ENCODE peak calls at places on chromosomes 4 and X, in six cellular contexts. B, O, G, H, W and L are unnamed samples.
A peak's percentile ranks its signal among the peaks of the same experiment; 100 is the strongest.

GRCh38 chr4:77538144-77538543 is 67.5 kb upstream of the CXCL13 start:
- DNase-seq in W (no peak), O (no peak), G (no peak), B (no peak), H (peak; percentile 6), L (no peak)

GRCh38 chrX:15245896-15246295 is 24.0 kb downstream of the ASB9 start:
- DNase-seq in H (no peak), G (no peak), B (no peak), W (no peak), O (no peak), L (no peak)

GRCh38 chrX:153595859-153596857 is 2.8 kb downstream of the CCNQ start:
- DNase-seq in G (no peak), W (no peak), B (no peak), O (no peak), H (no peak), L (no peak)

GRCh38 chr4:858136-858535 is 32.2 kb upstream of the CPLX1 start:
- DNase-seq in B (no peak), G (no peak), W (no peak), H (no peak), O (no peak), L (no peak)

GRCh38 chr4:174324725-174325124 is 41.0 kb downstream of the CEP44 start:
- DNase-seq in B (no peak), G (no peak), H (no peak), O (no peak), W (no peak), L (no peak)

GRCh38 chrX:87663421-87663820 is 145.8 kb downstream of the KLHL4 start:
- DNase-seq in B (no peak), W (no peak), O (no peak), H (no peak), G (no peak), L (no peak)

GRCh38 chr4:182805606-182806149 is 111.5 kb downstream of the DCTD start:
- DNase-seq in G (no peak), H (no peak), B (no peak), O (no peak), W (no peak), L (no peak)

GRCh38 chrX:146090732-146091131 is 273.1 kb downstream of the SLITRK2 start:
- DNase-seq in W (no peak), G (no peak), B (no peak), O (no peak), H (no peak), L (no peak)

GRCh38 chr4:54930226-54930625 is 195.2 kb downstream of the KDR start:
- DNase-seq in O (no peak), W (no peak), H (no peak), G (no peak), B (no peak), L (no peak)

GRCh38 chr4:80036949-80037348 is 36.1 kb downstream of the ANTXR2 start:
- DNase-seq in W (no peak), H (no peak), G (peak; percentile 32), O (no peak), B (no peak), L (no peak)

GRCh38 chr4:10102193-10102980 is 14.2 kb downstream of the WDR1 start:
- DNase-seq in B (no peak), W (no peak), G (no peak), O (no peak), H (no peak), L (no peak)

GRCh38 chrX:55135171-55135570 is 46.4 kb downstream of the PAGE2 start:
- DNase-seq in G (peak; percentile 21), W (no peak), O (no peak), B (peak; percentile 73), H (peak; percentile 7), L (no peak)

GRCh38 chr4:183848762-183849161 is 56.3 kb upstream of the STOX2 start:
- DNase-seq in O (no peak), W (no peak), H (no peak), B (no peak), G (no peak), L (no peak)

GRCh38 chr4:140497776-140498636 is at the start of gene MGAT4D:
- DNase-seq in O (peak; percentile 6), W (no peak), G (no peak), B (no peak), H (no peak), L (no peak)

GRCh38 chr4:129972257-129972656 is 876.3 kb downstream of the C4orf33 start:
- DNase-seq in B (no peak), W (no peak), O (no peak), H (no peak), G (no peak), L (no peak)

GRCh38 chr4:123824524-123824923 is 427.9 kb downstream of the SPRY1 start:
- DNase-seq in O (no peak), H (no peak), G (no peak), W (no peak), B (no peak), L (no peak)

GRCh38 chr4:40915318-40916217 is 165.8 kb downstream of the NSUN7 start:
- DNase-seq in H (no peak), G (no peak), W (no peak), O (no peak), B (no peak), L (no peak)

GRCh38 chr4:139957986-139958737 is 195.8 kb downstream of the MAML3 start:
- DNase-seq in B (no peak), G (no peak), O (no peak), W (no peak), H (no peak), L (no peak)

GRCh38 chr4:165715989-165716388 is 157.0 kb upstream of the TLL1 start:
- DNase-seq in W (no peak), O (no peak), G (no peak), H (no peak), B (no peak), L (no peak)

GRCh38 chr4:177596035-177596434 is 153.8 kb upstream of the AGA start:
- DNase-seq in O (no peak), H (peak; percentile 62), B (peak; percentile 60), W (no peak), G (peak; percentile 78), L (no peak)

GRCh38 chr4:41174444-41174843 is 39.9 kb downstream of the APBB2 start:
- DNase-seq in H (no peak), W (no peak), O (no peak), G (no peak), B (no peak), L (no peak)

GRCh38 chr4:144463236-144463635 is 182.7 kb upstream of the HHIP start:
- DNase-seq in H (no peak), G (no peak), B (no peak), O (no peak), W (no peak), L (no peak)

GRCh38 chrX:154036513-154036912 is 16.8 kb upstream of the IRAK1 start:
- DNase-seq in O (no peak), G (no peak), B (no peak), W (no peak), H (no peak), L (no peak)

GRCh38 chrX:114800719-114801118 is 216.7 kb downstream of the IL13RA2 start:
- DNase-seq in H (no peak), B (no peak), G (no peak), W (no peak), O (no peak), L (no peak)

GRCh38 chr4:150436598-150437370 is 145.2 kb upstream of the MAB21L2 start:
- DNase-seq in G (no peak), O (no peak), W (no peak), B (no peak), H (no peak), L (no peak)

DNA sequence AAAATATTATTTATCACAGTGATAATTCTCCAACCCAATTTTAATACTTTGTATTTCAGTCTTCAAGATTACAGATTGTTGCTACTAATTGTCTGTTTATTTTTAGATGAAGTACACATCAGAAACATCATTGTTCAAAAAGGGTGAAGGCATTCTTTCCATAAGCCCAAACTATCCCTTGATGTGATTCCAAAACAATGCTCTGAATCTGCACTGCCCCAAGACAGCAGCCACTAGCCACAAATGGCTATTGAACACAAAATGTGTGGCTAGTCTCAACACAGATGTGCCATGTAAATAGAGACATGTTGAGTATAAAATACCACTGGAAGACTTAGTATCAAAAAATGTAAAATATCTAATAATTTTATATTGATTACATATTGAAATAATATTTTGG is 150.7 kb upstream of the MAB21L2 start:
- DNase-seq in W (no peak), B (no peak), O (no peak), H (no peak), G (no peak), L (no peak)
- H3K4me3 ChIP-seq in W (no peak overlapping the region), B (no peak overlapping the region), O (no peak overlapping the region), H (no peak overlapping the region), G (no peak overlapping the region), L (no peak overlapping the region)

DNA sequence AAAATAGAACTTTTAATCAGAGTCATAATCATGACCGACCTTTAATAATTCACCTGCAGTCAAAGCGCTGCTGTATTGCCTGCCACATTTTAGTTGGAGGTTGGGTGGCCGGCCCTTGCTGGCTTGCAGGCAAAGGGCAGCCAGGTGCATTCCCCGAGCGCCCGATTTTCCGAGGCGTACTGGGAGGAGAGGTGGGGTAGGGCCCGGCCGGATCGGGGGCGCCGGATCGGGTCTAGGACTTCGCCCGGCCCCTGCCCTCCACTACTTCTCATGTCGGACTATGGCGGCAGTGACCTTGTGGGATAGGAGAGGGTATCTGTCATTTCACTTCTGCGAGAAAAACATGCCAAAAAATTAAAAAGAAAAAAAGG is 2.5 kb upstream of the RS1 start:
- DNase-seq in W (no peak), B (peak; percentile 52), G (peak; percentile 17), O (peak; percentile 5), H (peak; percentile 30), L (no peak)
- H3K27ac ChIP-seq in W (peak overlapping the region; percentile 50), B (peak overlapping the region; percentile 26), G (peak overlapping the region; percentile 63), O (peak overlapping the region; percentile 63), H (peak overlapping the region; percentile 96), L (peak overlapping the region; percentile 72)

DNA sequence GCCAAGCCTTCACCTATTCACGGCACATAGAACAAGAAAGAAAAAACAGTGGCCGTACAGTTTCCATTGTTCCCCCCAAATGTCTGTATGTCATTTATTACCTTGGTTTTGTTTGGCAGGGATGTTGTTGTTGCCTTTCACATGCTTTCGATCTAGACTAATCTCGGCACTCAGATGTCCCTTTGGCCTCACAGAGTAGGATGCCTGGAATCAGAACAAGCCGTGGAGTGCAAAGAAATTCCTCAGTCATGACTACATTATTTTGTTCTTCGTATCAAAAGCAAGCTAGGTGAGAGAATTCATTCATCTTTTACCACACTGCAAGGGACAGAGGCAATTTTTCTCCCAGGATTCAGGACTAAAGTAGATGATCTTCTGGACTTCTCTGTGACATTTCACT is 106.9 kb downstream of the SMIM20 start:
- DNase-seq in B (no peak), G (no peak), O (no peak), H (no peak), W (no peak), L (no peak)
- H3K4me3 ChIP-seq in B (no peak overlapping the region), G (no peak overlapping the region), O (no peak overlapping the region), H (no peak overlapping the region), W (peak overlapping the region; percentile 8), L (no peak overlapping the region)

DNA sequence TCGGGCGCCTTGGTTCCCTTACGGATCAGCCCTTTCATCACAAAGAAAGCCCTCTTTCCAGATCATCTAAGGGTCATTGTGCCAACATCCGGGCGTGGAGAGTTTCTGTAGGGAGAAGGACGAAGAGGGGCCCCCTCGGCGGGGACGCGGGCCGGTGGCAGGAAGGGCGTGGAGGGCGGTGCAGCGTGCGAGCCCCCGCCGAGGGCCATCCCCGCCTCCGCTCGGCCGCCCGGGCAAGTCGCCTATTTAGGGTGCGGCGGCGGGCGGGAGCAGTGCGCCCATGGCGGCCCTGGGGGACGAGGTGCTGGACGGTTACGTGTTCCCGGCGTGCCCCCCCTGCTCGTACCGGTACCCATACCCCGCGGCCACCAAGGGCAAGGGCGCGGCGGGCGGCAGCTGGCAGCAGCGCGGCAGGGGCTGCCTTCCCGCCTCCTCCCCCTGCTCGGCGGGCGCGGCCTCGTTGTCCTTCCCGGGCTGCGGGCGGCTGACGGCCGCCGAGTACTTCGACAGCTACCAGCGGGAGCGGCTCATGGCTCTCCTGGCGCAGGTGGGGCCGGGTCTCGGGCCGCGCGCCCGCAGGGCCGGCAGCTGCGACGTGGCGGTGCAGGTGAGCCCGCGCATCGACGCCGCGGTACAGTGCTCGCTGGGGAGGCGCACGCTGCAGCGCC is at the start of gene ZAR1:
- DNase-seq in W (no peak), G (no peak), B (no peak), O (no peak), H (no peak), L (no peak)
- H3K27ac ChIP-seq in W (no peak within 1 kb of the TSS), G (no peak within 1 kb of the TSS), B (no peak within 1 kb of the TSS), O (no peak within 1 kb of the TSS), H (no peak within 1 kb of the TSS), L (no peak within 1 kb of the TSS)